ENCODE peak calls at places on chromosomes 7 and 10, in four cellular contexts. J, R, T and G are unnamed samples.

GRCh38 chr7:142018154-142018553 is 22.5 kb downstream of the MGAM start:
- DNase-seq in T (no peak), R (no peak), J (no peak), G (no peak)

GRCh38 chr7:41333506-41333905 is 369.4 kb downstream of the INHBA start:
- DNase-seq in R (no peak), T (no peak), J (no peak), G (no peak)

GRCh38 chr10:71684356-71685173 is 35.0 kb downstream of the C10orf105 start:
- DNase-seq in J (no peak), R (no peak), T (peak), G (no peak)

GRCh38 chr10:18261660-18262292 is 121.6 kb downstream of the CACNB2 start:
- DNase-seq in J (no peak), T (no peak), R (no peak), G (peak)

GRCh38 chr10:102752266-102752930 is 8.7 kb downstream of the WBP1L start:
- DNase-seq in R (no peak), T (no peak), J (no peak), G (peak)

GRCh38 chr10:90136731-90137316 is 435.4 kb downstream of the KIF20B start:
- DNase-seq in J (peak), R (no peak), T (no peak), G (no peak)

GRCh38 chr7:2471396-2471795 is 4.8 kb downstream of the GRIFIN start:
- DNase-seq in T (no peak), J (peak), R (no peak), G (no peak)

GRCh38 chr10:7872041-7872442 is 53.7 kb downstream of the TAF3 start:
- DNase-seq in R (no peak), J (no peak), T (peak), G (no peak)

GRCh38 chr10:124222298-124223000 is 129.1 kb upstream of the CHST15 start:
- DNase-seq in R (no peak), J (no peak), T (no peak), G (no peak)

GRCh38 chr7:47440320-47440719 is 141.6 kb downstream of the TNS3 start:
- DNase-seq in T (no peak), R (no peak), J (no peak), G (no peak)

GRCh38 chr7:47444376-47445098 is 137.4 kb downstream of the TNS3 start:
- DNase-seq in J (no peak), R (no peak), T (no peak), G (peak)

GRCh38 chr7:47439181-47439667 is 142.7 kb downstream of the TNS3 start:
- DNase-seq in J (no peak), R (no peak), T (no peak), G (no peak)

GRCh38 chr7:47443049-47443448 is 138.9 kb downstream of the TNS3 start:
- DNase-seq in J (no peak), T (no peak), R (no peak), G (no peak)

GRCh38 chr7:47441796-47442744 is 139.8 kb downstream of the TNS3 start:
- DNase-seq in T (no peak), J (no peak), R (no peak), G (no peak)
- TF ChIP-seq CBFB in T (no peak), J (no peak), R (no peak), G (no peak)

DNA sequence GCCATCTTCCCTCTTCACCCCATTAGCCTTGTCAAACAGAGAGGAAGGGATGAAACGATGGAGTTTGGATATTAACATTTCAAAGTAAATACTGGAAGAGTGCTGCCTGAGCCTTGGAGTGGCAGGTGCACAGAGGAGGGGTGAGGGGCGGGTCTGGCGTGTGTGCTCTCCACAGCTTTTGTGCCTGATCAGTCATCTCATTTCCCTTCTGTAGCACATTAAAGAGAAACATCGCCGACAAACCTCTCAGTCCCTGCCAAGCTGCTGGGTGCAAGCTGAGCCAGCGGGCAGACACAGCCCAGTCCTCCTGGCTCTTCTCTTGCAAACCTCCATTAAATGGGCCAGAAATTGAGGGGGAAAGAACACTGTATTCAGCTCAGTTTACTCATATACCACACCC is 76.2 kb downstream of the SLIT1 start:
- DNase-seq in R (no peak), T (no peak), J (no peak), G (no peak)
- TF ChIP-seq CBFB in R (no peak), T (no peak), J (no peak), G (no peak)

GRCh38 chr7:3552499-3552898 is 251.4 kb downstream of the SDK1 start:
- DNase-seq in T (no peak), J (no peak), R (no peak), G (no peak)
- TF ChIP-seq CBFB in T (no peak), J (no peak), R (no peak), G (no peak)

GRCh38 chr7:30430777-30431176 is 47.8 kb downstream of the NOD1 start:
- DNase-seq in J (no peak), R (no peak), T (no peak), G (no peak)
- TF ChIP-seq CBFB in J (no peak), R (no peak), T (no peak), G (no peak)